ENCODE peak calls at places on chromosomes 4 and X, in nine cellular contexts. T is activated naive CD4-positive, alpha-beta T cell; K is RCC 7860; Y is adipocyte; X is fibroblast of lung; C is naive B cell; N is M059J; W is activated T-cell treated with anti-CD3 and anti-CD28 coated beads for 48 hours; J is NCI-H2081. G is an unnamed sample.

GRCh38 chrX:113260474-113260873 is 419.8 kb upstream of the AMOT start:
- DNase-seq in K (no peak), N (no peak), Y (peak), C (no peak), T (no peak), X (no peak), W (no peak), J (no peak), G (no peak)

GRCh38 chrX:96984538-96984937 is 100.8 kb downstream of the RPA4 start:
- DNase-seq in W (no peak), J (no peak), K (no peak), T (no peak), C (no peak), N (no peak), X (no peak), Y (no peak), G (no peak)

GRCh38 chr4:102169345-102169744 is 175.9 kb downstream of the SLC39A8 start:
- DNase-seq in Y (no peak), T (no peak), N (peak), C (no peak), X (peak), W (no peak), J (peak), K (no peak), G (no peak)

GRCh38 chrX:6129195-6129594 is 99.5 kb downstream of the NLGN4X start:
- DNase-seq in J (no peak), K (no peak), W (no peak), C (no peak), T (no peak), Y (no peak), N (no peak), X (no peak), G (no peak)

GRCh38 chr4:180363817-180364216 is 1879.4 kb upstream of the TENM3 start:
- DNase-seq in J (no peak), C (no peak), N (no peak), K (no peak), Y (no peak), X (no peak), T (no peak), W (no peak), G (no peak)

GRCh38 chrX:144293229-144293628 is 409.4 kb downstream of the UBE2NL start:
- DNase-seq in Y (no peak), X (no peak), K (no peak), C (no peak), W (no peak), T (no peak), N (no peak), J (no peak), G (no peak)

GRCh38 chrX:107738272-107738671 is 37.3 kb downstream of the TSC22D3 start:
- DNase-seq in Y (no peak), W (no peak), N (no peak), X (no peak), K (no peak), J (no peak), C (no peak), T (no peak), G (no peak)

GRCh38 chr4:140622333-140622958 is 53.7 kb upstream of the UCP1 start:
- DNase-seq in W (no peak), K (no peak), J (no peak), Y (no peak), C (no peak), N (no peak), T (no peak), X (no peak), G (no peak)

GRCh38 chr4:182978152-182978827 is 61.1 kb upstream of the DCTD start:
- DNase-seq in K (peak), T (no peak), N (peak), X (peak), W (no peak), C (no peak), Y (no peak), J (no peak), G (no peak)

GRCh38 chr4:68145261-68145660 is 15.6 kb upstream of the TMPRSS11F start:
- DNase-seq in J (no peak), K (no peak), Y (no peak), T (no peak), W (no peak), C (no peak), N (no peak), X (no peak), G (no peak)

GRCh38 chr4:112234952-112235609 is 3.5 kb downstream of the AP1AR start:
- DNase-seq in W (peak), X (peak), K (peak), C (peak), J (no peak), T (no peak), Y (peak), N (peak), G (no peak)

GRCh38 chr4:5568931-5569330 is 139.4 kb downstream of the EVC2 start:
- DNase-seq in X (no peak), T (no peak), C (no peak), Y (no peak), W (no peak), K (no peak), N (no peak), J (no peak), G (no peak)

GRCh38 chr4:154329268-154329858 is 162.2 kb downstream of the DCHS2 start:
- DNase-seq in T (no peak), J (peak), N (peak), W (no peak), K (no peak), X (peak), C (peak), Y (peak), G (no peak)

GRCh38 chr4:144294211-144294610 is 153.7 kb upstream of the GYPA start:
- DNase-seq in X (no peak), Y (no peak), C (no peak), T (no peak), J (no peak), N (no peak), W (no peak), K (no peak), G (no peak)

GRCh38 chrX:129759576-129760061 is 20.1 kb upstream of the SASH3 start:
- DNase-seq in K (peak), C (no peak), J (no peak), X (peak), Y (peak), W (no peak), T (peak), N (peak), G (peak)

GRCh38 chr4:14111730-14112171 is 484.2 kb upstream of the BOD1L1 start:
- DNase-seq in K (no peak), W (no peak), Y (peak), C (no peak), T (no peak), N (peak), J (no peak), X (peak), G (no peak)

GRCh38 chr4:24601121-24601520 is 16.8 kb upstream of the DHX15 start:
- DNase-seq in X (no peak), Y (no peak), N (no peak), C (no peak), T (no peak), K (peak), W (no peak), J (no peak), G (no peak)

GRCh38 chrX:10479508-10479907 is 140.9 kb downstream of the MID1 start:
- DNase-seq in J (no peak), C (no peak), K (no peak), Y (no peak), X (no peak), T (no peak), W (no peak), N (no peak), G (no peak)

GRCh38 chr4:152073738-152074137 is 312.9 kb upstream of the GATB start:
- DNase-seq in Y (no peak), W (no peak), J (no peak), N (peak), T (no peak), X (peak), C (no peak), K (peak), G (no peak)

GRCh38 chrX:49273181-49273727 is 3.7 kb downstream of the PPP1R3F start:
- DNase-seq in N (no peak), X (no peak), T (no peak), K (no peak), Y (no peak), J (no peak), C (no peak), W (peak), G (no peak)

GRCh38 chrX:21744721-21745120 is 13.2 kb downstream of the SMPX start:
- DNase-seq in K (no peak), X (no peak), J (no peak), N (no peak), W (no peak), Y (no peak), C (no peak), T (no peak), G (no peak)

GRCh38 chr4:48445704-48446103 is 37.4 kb upstream of the SLC10A4 start:
- DNase-seq in X (no peak), C (no peak), J (no peak), Y (peak), K (no peak), N (no peak), T (no peak), W (no peak), G (no peak)

GRCh38 chr4:149999485-150000074 is 78.7 kb upstream of the DCLK2 start:
- DNase-seq in K (peak), Y (peak), J (peak), C (peak), N (peak), X (peak), W (no peak), T (no peak), G (no peak)

GRCh38 chr4:107034091-107034698 is 1.9 kb downstream of the DKK2 start:
- DNase-seq in W (no peak), K (no peak), N (peak), J (no peak), Y (peak), T (no peak), C (no peak), X (peak), G (no peak)

G was measured in activated gamma-delta T cell.